ENCODE peak calls at places on chromosomes 4 and X, in five cellular contexts. One of them, this sample, is unnamed.

GRCh38 chr4:169757575-169758184 is at the start of gene HPF1:
- DNase-seq in activated CD4-positive, alpha-beta memory T cell treated with anti-CD3 and anti-CD28 coated beads for 36 hours: peak; percentile 97
- DNase-seq in HEK293T: peak; percentile 95
- DNase-seq in GM03348: peak; percentile 96
- DNase-seq in progenitor cell of endocrine pancreas: peak; percentile 81
- DNase-seq in this sample: peak; percentile 78

GRCh38 chr4:74114234-74114633 is 15.2 kb upstream of the CXCL2 start:
- DNase-seq in activated CD4-positive, alpha-beta memory T cell treated with anti-CD3 and anti-CD28 coated beads for 36 hours: no peak
- DNase-seq in HEK293T: no peak
- DNase-seq in GM03348: peak; percentile 11
- DNase-seq in progenitor cell of endocrine pancreas: no peak
- DNase-seq in this sample: no peak

GRCh38 chr4:183098080-183098722 is 856 bp upstream of the WWC2 start:
- DNase-seq in activated CD4-positive, alpha-beta memory T cell treated with anti-CD3 and anti-CD28 coated beads for 36 hours: peak; percentile 33
- DNase-seq in HEK293T: peak; percentile 15
- DNase-seq in GM03348: peak; percentile 86
- DNase-seq in progenitor cell of endocrine pancreas: peak; percentile 40
- DNase-seq in this sample: no peak

GRCh38 chr4:161252520-161253141 is 911.2 kb downstream of the FSTL5 start:
- DNase-seq in activated CD4-positive, alpha-beta memory T cell treated with anti-CD3 and anti-CD28 coated beads for 36 hours: no peak
- DNase-seq in HEK293T: peak; percentile 13
- DNase-seq in GM03348: no peak
- DNase-seq in progenitor cell of endocrine pancreas: no peak
- DNase-seq in this sample: peak; percentile 3

GRCh38 chrX:110222497-110223257 is 95.2 kb downstream of the AMMECR1 start:
- DNase-seq in activated CD4-positive, alpha-beta memory T cell treated with anti-CD3 and anti-CD28 coated beads for 36 hours: no peak
- DNase-seq in HEK293T: no peak
- DNase-seq in GM03348: no peak
- DNase-seq in progenitor cell of endocrine pancreas: no peak
- DNase-seq in this sample: no peak

GRCh38 chrX:15242899-15243555 is 26.9 kb downstream of the ASB9 start:
- DNase-seq in activated CD4-positive, alpha-beta memory T cell treated with anti-CD3 and anti-CD28 coated beads for 36 hours: peak; percentile 36
- DNase-seq in HEK293T: peak; percentile 49
- DNase-seq in GM03348: peak; percentile 54
- DNase-seq in progenitor cell of endocrine pancreas: no peak
- DNase-seq in this sample: peak; percentile 2

GRCh38 chrX:100973411-100973810 is 3.9 kb downstream of the ARL13A start:
- DNase-seq in activated CD4-positive, alpha-beta memory T cell treated with anti-CD3 and anti-CD28 coated beads for 36 hours: no peak
- DNase-seq in HEK293T: no peak
- DNase-seq in GM03348: no peak
- DNase-seq in progenitor cell of endocrine pancreas: no peak
- DNase-seq in this sample: no peak

GRCh38 chrX:152989292-152989658 is 4.6 kb downstream of the PNMA5 start:
- DNase-seq in activated CD4-positive, alpha-beta memory T cell treated with anti-CD3 and anti-CD28 coated beads for 36 hours: peak; percentile 25
- DNase-seq in HEK293T: no peak
- DNase-seq in GM03348: no peak
- DNase-seq in progenitor cell of endocrine pancreas: no peak
- DNase-seq in this sample: peak; percentile 7

GRCh38 chr4:63085091-63085490 is 1324.2 kb downstream of the TECRL start:
- DNase-seq in activated CD4-positive, alpha-beta memory T cell treated with anti-CD3 and anti-CD28 coated beads for 36 hours: no peak
- DNase-seq in HEK293T: no peak
- DNase-seq in GM03348: no peak
- DNase-seq in progenitor cell of endocrine pancreas: no peak
- DNase-seq in this sample: no peak

GRCh38 chr4:98510757-98511517 is 147.5 kb downstream of the TSPAN5 start:
- DNase-seq in activated CD4-positive, alpha-beta memory T cell treated with anti-CD3 and anti-CD28 coated beads for 36 hours: peak; percentile 69
- DNase-seq in HEK293T: no peak
- DNase-seq in GM03348: peak; percentile 68
- DNase-seq in progenitor cell of endocrine pancreas: no peak
- DNase-seq in this sample: no peak

GRCh38 chrX:129653985-129654651 is 638 bp downstream of the APLN start:
- DNase-seq in activated CD4-positive, alpha-beta memory T cell treated with anti-CD3 and anti-CD28 coated beads for 36 hours: peak; percentile 16
- DNase-seq in HEK293T: peak; percentile 62
- DNase-seq in GM03348: peak; percentile 39
- DNase-seq in progenitor cell of endocrine pancreas: no peak
- DNase-seq in this sample: no peak

GRCh38 chr4:10158355-10158942 is 41.9 kb upstream of the WDR1 start:
- DNase-seq in activated CD4-positive, alpha-beta memory T cell treated with anti-CD3 and anti-CD28 coated beads for 36 hours: no peak
- DNase-seq in HEK293T: no peak
- DNase-seq in GM03348: no peak
- DNase-seq in progenitor cell of endocrine pancreas: no peak
- DNase-seq in this sample: no peak

GRCh38 chr4:5955201-5955821 is 62.4 kb upstream of the CRMP1 start:
- DNase-seq in activated CD4-positive, alpha-beta memory T cell treated with anti-CD3 and anti-CD28 coated beads for 36 hours: no peak
- DNase-seq in HEK293T: no peak
- DNase-seq in GM03348: no peak
- DNase-seq in progenitor cell of endocrine pancreas: no peak
- DNase-seq in this sample: no peak

GRCh38 chrX:13774696-13775095 is 40.1 kb downstream of the OFD1 start:
- DNase-seq in activated CD4-positive, alpha-beta memory T cell treated with anti-CD3 and anti-CD28 coated beads for 36 hours: no peak
- DNase-seq in HEK293T: no peak
- DNase-seq in GM03348: no peak
- DNase-seq in progenitor cell of endocrine pancreas: no peak
- DNase-seq in this sample: no peak

GRCh38 chr4:180542445-180543100 is 1700.6 kb upstream of the TENM3 start:
- DNase-seq in activated CD4-positive, alpha-beta memory T cell treated with anti-CD3 and anti-CD28 coated beads for 36 hours: no peak
- DNase-seq in HEK293T: peak; percentile 36
- DNase-seq in GM03348: no peak
- DNase-seq in progenitor cell of endocrine pancreas: no peak
- DNase-seq in this sample: no peak

GRCh38 chrX:39755152-39756032 is 342.4 kb downstream of the BCOR start:
- DNase-seq in activated CD4-positive, alpha-beta memory T cell treated with anti-CD3 and anti-CD28 coated beads for 36 hours: no peak
- DNase-seq in HEK293T: peak; percentile 78
- DNase-seq in GM03348: peak; percentile 83
- DNase-seq in progenitor cell of endocrine pancreas: no peak
- DNase-seq in this sample: no peak

GRCh38 chr4:153476829-153477574 is 10.8 kb downstream of the TMEM131L start:
- DNase-seq in activated CD4-positive, alpha-beta memory T cell treated with anti-CD3 and anti-CD28 coated beads for 36 hours: no peak
- DNase-seq in HEK293T: no peak
- DNase-seq in GM03348: no peak
- DNase-seq in progenitor cell of endocrine pancreas: no peak
- DNase-seq in this sample: no peak

GRCh38 chr4:20326460-20326859 is 74.8 kb downstream of the SLIT2 start:
- DNase-seq in activated CD4-positive, alpha-beta memory T cell treated with anti-CD3 and anti-CD28 coated beads for 36 hours: no peak
- DNase-seq in HEK293T: no peak
- DNase-seq in GM03348: no peak
- DNase-seq in progenitor cell of endocrine pancreas: no peak
- DNase-seq in this sample: no peak

GRCh38 chrX:150366951-150367545 is 3.9 kb downstream of the MAMLD1 start:
- DNase-seq in activated CD4-positive, alpha-beta memory T cell treated with anti-CD3 and anti-CD28 coated beads for 36 hours: peak; percentile 25
- DNase-seq in HEK293T: no peak
- DNase-seq in GM03348: peak; percentile 29
- DNase-seq in progenitor cell of endocrine pancreas: no peak
- DNase-seq in this sample: no peak

GRCh38 chr4:137156054-137156453 is 376.2 kb downstream of the PCDH18 start:
- DNase-seq in activated CD4-positive, alpha-beta memory T cell treated with anti-CD3 and anti-CD28 coated beads for 36 hours: no peak
- DNase-seq in HEK293T: no peak
- DNase-seq in GM03348: peak; percentile 24
- DNase-seq in progenitor cell of endocrine pancreas: no peak
- DNase-seq in this sample: no peak

GRCh38 chrX:154592505-154592904 is 7.6 kb downstream of the CTAG1A start:
- DNase-seq in activated CD4-positive, alpha-beta memory T cell treated with anti-CD3 and anti-CD28 coated beads for 36 hours: no peak
- DNase-seq in HEK293T: no peak
- DNase-seq in GM03348: no peak
- DNase-seq in progenitor cell of endocrine pancreas: no peak
- DNase-seq in this sample: no peak

GRCh38 chr4:178329226-178329872 is 887.1 kb upstream of the AGA start:
- DNase-seq in activated CD4-positive, alpha-beta memory T cell treated with anti-CD3 and anti-CD28 coated beads for 36 hours: no peak
- DNase-seq in HEK293T: no peak
- DNase-seq in GM03348: no peak
- DNase-seq in progenitor cell of endocrine pancreas: no peak
- DNase-seq in this sample: no peak

GRCh38 chr4:73844352-73844751 is 7.9 kb downstream of the CXCL6 start:
- DNase-seq in activated CD4-positive, alpha-beta memory T cell treated with anti-CD3 and anti-CD28 coated beads for 36 hours: no peak
- DNase-seq in HEK293T: no peak
- DNase-seq in GM03348: peak; percentile 43
- DNase-seq in progenitor cell of endocrine pancreas: no peak
- DNase-seq in this sample: no peak

GRCh38 chr4:86443495-86443894 is 83.6 kb upstream of the MAPK10 start:
- DNase-seq in activated CD4-positive, alpha-beta memory T cell treated with anti-CD3 and anti-CD28 coated beads for 36 hours: no peak
- DNase-seq in HEK293T: no peak
- DNase-seq in GM03348: no peak
- DNase-seq in progenitor cell of endocrine pancreas: no peak
- DNase-seq in this sample: no peak

GRCh38 chrX:104351173-104351769 is 96.5 kb upstream of the ESX1 start:
- DNase-seq in activated CD4-positive, alpha-beta memory T cell treated with anti-CD3 and anti-CD28 coated beads for 36 hours: no peak
- DNase-seq in HEK293T: no peak
- DNase-seq in GM03348: peak; percentile 68
- DNase-seq in progenitor cell of endocrine pancreas: no peak
- DNase-seq in this sample: no peak

GRCh38 chrX:110965409-110965808 is 130.6 kb upstream of the PAK3 start:
- DNase-seq in activated CD4-positive, alpha-beta memory T cell treated with anti-CD3 and anti-CD28 coated beads for 36 hours: no peak
- DNase-seq in HEK293T: no peak
- DNase-seq in GM03348: peak; percentile 2
- DNase-seq in progenitor cell of endocrine pancreas: no peak
- DNase-seq in this sample: no peak

GRCh38 chrX:56729152-56729557 is at the start of gene NBDY:
- DNase-seq in activated CD4-positive, alpha-beta memory T cell treated with anti-CD3 and anti-CD28 coated beads for 36 hours: peak; percentile 45
- DNase-seq in HEK293T: peak; percentile 46
- DNase-seq in GM03348: peak; percentile 33
- DNase-seq in progenitor cell of endocrine pancreas: peak; percentile 10
- DNase-seq in this sample: no peak

GRCh38 chr4:95409750-95410149 is 139.0 kb downstream of the UNC5C start:
- DNase-seq in activated CD4-positive, alpha-beta memory T cell treated with anti-CD3 and anti-CD28 coated beads for 36 hours: no peak
- DNase-seq in HEK293T: no peak
- DNase-seq in GM03348: no peak
- DNase-seq in progenitor cell of endocrine pancreas: no peak
- DNase-seq in this sample: no peak